ENCODE peak calls at places on chromosomes 4 and X, in four cellular contexts. R, S, L and E are unnamed samples.

GRCh38 chr4:140053185-140053584 is 100.8 kb downstream of the MAML3 start:
- DNase-seq in S (no peak), R (no peak), L (no peak), E (no peak)

GRCh38 chrX:116490091-116490490 is 27.3 kb upstream of the CT83 start:
- DNase-seq in L (no peak), R (no peak), S (no peak), E (no peak)

GRCh38 chr4:143711543-143712159 is 11.2 kb upstream of the FREM3 start:
- DNase-seq in L (peak), R (no peak), S (no peak), E (no peak)

GRCh38 chr4:16772366-16772850 is 126.0 kb downstream of the LDB2 start:
- DNase-seq in L (no peak), S (no peak), R (no peak), E (no peak)

GRCh38 chr4:179116581-179116980 is 1674.3 kb upstream of the AGA start:
- DNase-seq in S (no peak), L (no peak), R (no peak), E (no peak)

GRCh38 chr4:5568931-5569330 is 139.4 kb downstream of the EVC2 start:
- DNase-seq in R (no peak), S (no peak), L (no peak), E (no peak)

GRCh38 chr4:187478292-187479205 is 517.0 kb upstream of the ZFP42 start:
- DNase-seq in S (no peak), L (no peak), R (no peak), E (no peak)

GRCh38 chrX:111652719-111653118 is 28.3 kb upstream of the ALG13 start:
- DNase-seq in R (no peak), S (no peak), L (peak), E (no peak)

GRCh38 chrX:49912086-49912485 is 10.3 kb upstream of the CLCN5 start:
- DNase-seq in S (no peak), L (no peak), R (no peak), E (no peak)

GRCh38 chr4:35358001-35358584 is 886.2 kb downstream of the ARAP2 start:
- DNase-seq in L (no peak), S (no peak), R (no peak), E (no peak)

GRCh38 chr4:104860227-104861123 is 286.2 kb upstream of the TET2 start:
- DNase-seq in L (peak), S (peak), R (peak), E (peak)

GRCh38 chr4:189090174-189090814 is 850.4 kb upstream of the FRG1 start:
- DNase-seq in L (no peak), R (no peak), S (no peak), E (no peak)

GRCh38 chrX:9429767-9430166 is 35.1 kb upstream of the TBL1X start:
- DNase-seq in R (no peak), L (no peak), S (no peak), E (no peak)

GRCh38 chr4:40264995-40265909 is 68.4 kb downstream of the RHOH start:
- DNase-seq in L (no peak), R (no peak), S (no peak), E (no peak)

GRCh38 chr4:76270776-76271175 is 19.3 kb downstream of the FAM47E start:
- DNase-seq in R (no peak), L (peak), S (no peak), E (no peak)

GRCh38 chr4:60799214-60799613 is 400.9 kb upstream of the ADGRL3 start:
- DNase-seq in L (no peak), R (no peak), S (no peak), E (no peak)

GRCh38 chrX:40470830-40471429 is 109.8 kb upstream of the ATP6AP2 start:
- DNase-seq in S (no peak), R (no peak), L (no peak), E (no peak)

GRCh38 chr4:5563856-5564255 is 144.5 kb downstream of the EVC2 start:
- DNase-seq in L (no peak), R (no peak), S (no peak), E (no peak)

GRCh38 chr4:181870326-181870725 is 372.9 kb upstream of the TENM3 start:
- DNase-seq in S (no peak), L (no peak), R (no peak), E (no peak)

GRCh38 chr4:148445903-148446261 is 3.7 kb upstream of the NR3C2 start:
- DNase-seq in S (no peak), L (no peak), R (no peak), E (no peak)

GRCh38 chr4:155342142-155342541 is 34.6 kb downstream of the MAP9 start:
- DNase-seq in R (no peak), S (no peak), L (no peak), E (no peak)

GRCh38 chrX:2478546-2479419 is 22.0 kb downstream of the DHRSX start:
- DNase-seq in R (no peak), L (no peak), S (no peak), E (no peak)

GRCh38 chrX:118724775-118725174 is 2.6 kb upstream of the IL13RA1 start:
- DNase-seq in L (no peak), S (no peak), R (no peak), E (no peak)

GRCh38 chr4:126306152-126306869 is 991.6 kb downstream of the FAT4 start:
- DNase-seq in R (no peak), L (no peak), S (no peak), E (no peak)

GRCh38 chrX:3244955-3245354 is 101.5 kb downstream of the MXRA5 start:
- DNase-seq in R (no peak), L (no peak), S (no peak), E (no peak)

GRCh38 chr4:7757501-7758443 is 181.9 kb downstream of the AFAP1 start:
- DNase-seq in R (no peak), L (no peak), S (no peak), E (no peak)

GRCh38 chr4:182380701-182381295 is 137.6 kb downstream of the TENM3 start:
- DNase-seq in R (no peak), L (no peak), S (no peak), E (no peak)

GRCh38 chr4:27318740-27319139 is 458.1 kb downstream of the STIM2 start:
- DNase-seq in S (peak), R (no peak), L (no peak), E (peak)

GRCh38 chr4:7151668-7152227 is 40.6 kb upstream of the SORCS2 start:
- DNase-seq in L (no peak), R (no peak), S (no peak), E (no peak)

GRCh38 chr4:14916554-14917304 is 85.6 kb upstream of the CPEB2 start:
- DNase-seq in S (no peak), L (no peak), R (no peak), E (no peak)

GRCh38 chrX:71366674-71367256 is 608 bp downstream of the TAF1 start:
- DNase-seq in L (no peak), R (no peak), S (no peak), E (peak)

GRCh38 chrX:115023139-115023538 is 5.7 kb upstream of the IL13RA2 start:
- DNase-seq in L (no peak), S (no peak), R (no peak), E (no peak)

GRCh38 chr4:137641554-137641953 is 109.3 kb upstream of the PCDH18 start:
- DNase-seq in R (no peak), L (no peak), S (no peak), E (no peak)

GRCh38 chrX:46912098-46912672 is at the start of gene JADE3:
- DNase-seq in R (peak), S (no peak), L (peak), E (peak)

GRCh38 chr4:144449623-144450022 is 196.3 kb upstream of the HHIP start:
- DNase-seq in L (no peak), S (no peak), R (no peak), E (no peak)